ENCODE peak calls at places on chromosomes 13 and 19, in seven cellular contexts. One of them, this sample, is unnamed.
A peak's percentile ranks its signal among the peaks of the same experiment; 100 is the strongest.

GRCh38 chr13:59318320-59318930 is 845.3 kb downstream of the DIAPH3 start:
- DNase-seq in HepG2: peak; percentile 58
- DNase-seq in HCT116: peak; percentile 2
- DNase-seq in GM12878: peak; percentile 9
- DNase-seq in SK-N-SH: peak; percentile 44
- DNase-seq in K562: peak; percentile 21
- DNase-seq in H1: peak; percentile 90
- DNase-seq in this sample: peak; percentile 5

GRCh38 chr19:4373601-4374441 is 26.5 kb downstream of the SH3GL1 start:
- DNase-seq in HepG2: no peak
- DNase-seq in HCT116: no peak
- DNase-seq in GM12878: no peak
- DNase-seq in SK-N-SH: no peak
- DNase-seq in K562: no peak
- DNase-seq in H1: no peak
- DNase-seq in this sample: no peak

GRCh38 chr19:28037186-28037585 is 1175.8 kb downstream of the UQCRFS1 start:
- DNase-seq in HepG2: no peak
- DNase-seq in HCT116: no peak
- DNase-seq in GM12878: no peak
- DNase-seq in SK-N-SH: no peak
- DNase-seq in K562: no peak
- DNase-seq in H1: no peak
- DNase-seq in this sample: no peak

GRCh38 chr19:13164370-13165090 is 14.3 kb downstream of the IER2 start:
- DNase-seq in HepG2: peak; percentile 89
- DNase-seq in HCT116: no peak
- DNase-seq in GM12878: no peak
- DNase-seq in SK-N-SH: peak; percentile 84
- DNase-seq in K562: peak; percentile 53
- DNase-seq in H1: peak; percentile 89
- DNase-seq in this sample: no peak

GRCh38 chr19:35013820-35014754 is 14.0 kb downstream of the GRAMD1A start:
- DNase-seq in HepG2: no peak
- DNase-seq in HCT116: no peak
- DNase-seq in GM12878: no peak
- DNase-seq in SK-N-SH: peak; percentile 27
- DNase-seq in K562: no peak
- DNase-seq in H1: no peak
- DNase-seq in this sample: no peak

GRCh38 chr13:97474581-97474980 is 40.6 kb downstream of the RAP2A start:
- DNase-seq in HepG2: no peak
- DNase-seq in HCT116: no peak
- DNase-seq in GM12878: no peak
- DNase-seq in SK-N-SH: no peak
- DNase-seq in K562: no peak
- DNase-seq in H1: no peak
- DNase-seq in this sample: no peak

GRCh38 chr19:38726761-38727301 is 17.4 kb downstream of the CAPN12 start:
- DNase-seq in HepG2: no peak
- DNase-seq in HCT116: no peak
- DNase-seq in GM12878: no peak
- DNase-seq in SK-N-SH: no peak
- DNase-seq in K562: no peak
- DNase-seq in H1: no peak
- DNase-seq in this sample: no peak

GRCh38 chr13:77528834-77529500 is 6.5 kb upstream of the SCEL start:
- DNase-seq in HepG2: no peak
- DNase-seq in HCT116: no peak
- DNase-seq in GM12878: no peak
- DNase-seq in SK-N-SH: no peak
- DNase-seq in K562: no peak
- DNase-seq in H1: no peak
- DNase-seq in this sample: no peak

GRCh38 chr19:51830263-51830662 is 35.3 kb downstream of the FPR3 start:
- DNase-seq in HepG2: no peak
- DNase-seq in HCT116: no peak
- DNase-seq in GM12878: no peak
- DNase-seq in SK-N-SH: no peak
- DNase-seq in K562: peak; percentile 14
- DNase-seq in H1: no peak
- DNase-seq in this sample: no peak

GRCh38 chr13:60759499-60759898 is 362.5 kb downstream of the TDRD3 start:
- DNase-seq in HepG2: peak; percentile 3
- DNase-seq in HCT116: no peak
- DNase-seq in GM12878: no peak
- DNase-seq in SK-N-SH: peak; percentile 31
- DNase-seq in K562: no peak
- DNase-seq in H1: no peak
- DNase-seq in this sample: no peak

GRCh38 chr19:51141181-51141580 is 920 bp upstream of the SIGLEC7 start:
- DNase-seq in HepG2: no peak
- DNase-seq in HCT116: no peak
- DNase-seq in GM12878: no peak
- DNase-seq in SK-N-SH: no peak
- DNase-seq in K562: no peak
- DNase-seq in H1: no peak
- DNase-seq in this sample: no peak

GRCh38 chr19:46862974-46863632 is 2.3 kb downstream of the ARHGAP35 start:
- DNase-seq in HepG2: no peak
- DNase-seq in HCT116: no peak
- DNase-seq in GM12878: no peak
- DNase-seq in SK-N-SH: no peak
- DNase-seq in K562: peak; percentile 54
- DNase-seq in H1: no peak
- DNase-seq in this sample: no peak

GRCh38 chr13:98842858-98843481 is 90.5 kb upstream of the SLC15A1 start:
- DNase-seq in HepG2: peak; percentile 69
- DNase-seq in HCT116: peak; percentile 57
- DNase-seq in GM12878: peak; percentile 38
- DNase-seq in SK-N-SH: peak; percentile 72
- DNase-seq in K562: peak; percentile 51
- DNase-seq in H1: peak; percentile 87
- DNase-seq in this sample: peak; percentile 19

GRCh38 chr13:106143930-106144709 is 391.3 kb downstream of the EFNB2 start:
- DNase-seq in HepG2: no peak
- DNase-seq in HCT116: peak; percentile 82
- DNase-seq in GM12878: no peak
- DNase-seq in SK-N-SH: no peak
- DNase-seq in K562: no peak
- DNase-seq in H1: no peak
- DNase-seq in this sample: no peak
- TF ChIP-seq JUND in HepG2: no peak
- TF ChIP-seq JUND in HCT116: peak; percentile 75
- TF ChIP-seq JUND in GM12878: no peak
- TF ChIP-seq JUND in SK-N-SH: no peak
- TF ChIP-seq JUND in K562: no peak
- TF ChIP-seq JUND in H1: no peak
- TF ChIP-seq JUND in this sample: no peak

DNA sequence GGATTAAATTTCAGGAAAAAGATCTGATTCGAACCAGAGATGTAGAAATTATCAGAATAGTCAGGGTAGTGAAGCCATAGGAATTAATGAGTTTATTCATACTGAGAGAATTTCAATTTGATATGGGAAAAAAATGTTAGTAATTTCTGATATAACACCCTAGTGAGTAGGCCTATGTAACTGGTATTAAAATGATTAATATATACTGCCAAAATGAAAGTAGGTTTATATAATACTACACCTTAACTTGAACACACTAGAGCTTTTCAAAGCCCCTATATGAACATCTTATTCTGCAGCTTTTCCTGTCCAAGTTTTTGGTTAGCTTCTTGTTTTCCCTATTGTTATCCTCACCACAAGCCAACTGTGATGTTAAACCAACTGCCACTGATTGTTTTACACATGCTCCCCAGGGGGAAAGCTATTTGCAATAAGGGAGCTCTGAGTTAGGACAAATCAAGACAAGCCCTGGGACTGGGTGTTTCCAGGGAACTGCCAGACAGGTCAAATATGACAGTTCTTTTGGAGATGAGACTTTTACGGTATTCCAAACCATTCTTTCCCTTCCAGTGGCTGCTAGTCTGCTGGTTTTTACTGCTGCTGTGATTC is 45.3 kb downstream of the FNDC3A start:
- DNase-seq in HepG2: no peak
- DNase-seq in HCT116: no peak
- DNase-seq in GM12878: no peak
- DNase-seq in SK-N-SH: no peak
- DNase-seq in K562: no peak
- DNase-seq in H1: no peak
- DNase-seq in this sample: no peak
- TF ChIP-seq JUND in HepG2: no peak
- TF ChIP-seq JUND in HCT116: no peak
- TF ChIP-seq JUND in GM12878: no peak
- TF ChIP-seq JUND in SK-N-SH: no peak
- TF ChIP-seq JUND in K562: no peak
- TF ChIP-seq JUND in H1: no peak
- TF ChIP-seq JUND in this sample: no peak

GRCh38 chr13:47875206-47875605 is 125.9 kb downstream of the SUCLA2 start:
- DNase-seq in HepG2: no peak
- DNase-seq in HCT116: no peak
- DNase-seq in GM12878: no peak
- DNase-seq in SK-N-SH: no peak
- DNase-seq in K562: no peak
- DNase-seq in H1: no peak
- DNase-seq in this sample: no peak

GRCh38 chr13:47865883-47866282 is 135.2 kb downstream of the SUCLA2 start:
- DNase-seq in HepG2: no peak
- DNase-seq in HCT116: no peak
- DNase-seq in GM12878: no peak
- DNase-seq in SK-N-SH: no peak
- DNase-seq in K562: no peak
- DNase-seq in H1: no peak
- DNase-seq in this sample: no peak

DNA sequence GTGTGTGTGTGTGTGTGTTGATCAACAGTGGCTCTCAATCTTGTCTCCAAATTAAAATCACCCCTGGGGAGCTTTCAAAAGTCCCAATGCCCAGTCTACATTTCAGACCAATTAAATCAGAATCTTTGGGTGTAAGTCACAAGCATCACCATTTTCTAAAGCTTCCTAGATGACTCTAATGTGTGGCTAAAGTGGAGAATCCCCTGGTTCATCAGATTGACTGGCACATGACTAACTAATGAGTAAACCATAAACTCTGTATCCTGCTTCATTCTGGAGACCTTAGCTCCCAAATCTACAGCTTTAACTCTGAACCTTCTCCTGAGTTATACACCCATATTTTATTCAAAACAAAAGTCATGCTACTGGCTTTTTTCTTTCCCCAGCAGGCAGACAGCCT is 131.3 kb downstream of the SUCLA2 start:
- DNase-seq in HepG2: no peak
- DNase-seq in HCT116: no peak
- DNase-seq in GM12878: no peak
- DNase-seq in SK-N-SH: no peak
- DNase-seq in K562: no peak
- DNase-seq in H1: no peak
- DNase-seq in this sample: no peak
- TF ChIP-seq JUND in HepG2: no peak
- TF ChIP-seq JUND in HCT116: no peak
- TF ChIP-seq JUND in GM12878: no peak
- TF ChIP-seq JUND in SK-N-SH: no peak
- TF ChIP-seq JUND in K562: no peak
- TF ChIP-seq JUND in H1: no peak
- TF ChIP-seq JUND in this sample: no peak

GRCh38 chr19:41548954-41549688 is 26.8 kb upstream of the CEACAM21 start:
- DNase-seq in HepG2: no peak
- DNase-seq in HCT116: no peak
- DNase-seq in GM12878: no peak
- DNase-seq in SK-N-SH: no peak
- DNase-seq in K562: no peak
- DNase-seq in H1: no peak
- DNase-seq in this sample: no peak
- TF ChIP-seq JUND in HepG2: no peak
- TF ChIP-seq JUND in HCT116: no peak
- TF ChIP-seq JUND in GM12878: no peak
- TF ChIP-seq JUND in SK-N-SH: no peak
- TF ChIP-seq JUND in K562: no peak
- TF ChIP-seq JUND in H1: no peak
- TF ChIP-seq JUND in this sample: no peak

DNA sequence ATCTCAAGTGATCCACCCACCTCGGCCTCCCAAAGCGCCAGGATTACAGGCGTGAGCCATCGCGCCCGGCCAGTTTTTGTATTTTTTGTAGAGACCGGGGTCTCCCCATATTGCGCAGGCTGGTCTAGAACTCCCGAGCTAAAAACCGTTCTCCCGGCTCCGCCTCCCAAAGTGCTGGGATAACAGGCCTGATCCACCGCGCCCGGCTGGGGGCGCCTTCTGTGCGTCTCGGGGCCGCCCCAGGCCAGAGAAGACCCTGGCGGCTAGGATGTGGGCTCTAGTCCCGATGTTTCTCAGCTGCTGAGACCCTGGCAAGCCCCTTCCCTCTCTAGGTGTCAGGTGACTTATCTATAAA is 3.6 kb downstream of the ARHGAP45 start:
- DNase-seq in HepG2: no peak
- DNase-seq in HCT116: no peak
- DNase-seq in GM12878: no peak
- DNase-seq in SK-N-SH: no peak
- DNase-seq in K562: no peak
- DNase-seq in H1: peak; percentile 81
- DNase-seq in this sample: no peak
- TF ChIP-seq JUND in HepG2: no peak
- TF ChIP-seq JUND in HCT116: no peak
- TF ChIP-seq JUND in GM12878: no peak
- TF ChIP-seq JUND in SK-N-SH: no peak
- TF ChIP-seq JUND in K562: no peak
- TF ChIP-seq JUND in H1: no peak
- TF ChIP-seq JUND in this sample: no peak

GRCh38 chr13:49366841-49367240 is 77.0 kb downstream of the CAB39L start:
- DNase-seq in HepG2: no peak
- DNase-seq in HCT116: no peak
- DNase-seq in GM12878: no peak
- DNase-seq in SK-N-SH: no peak
- DNase-seq in K562: no peak
- DNase-seq in H1: no peak
- DNase-seq in this sample: no peak
- TF ChIP-seq JUND in HepG2: no peak
- TF ChIP-seq JUND in HCT116: no peak
- TF ChIP-seq JUND in GM12878: no peak
- TF ChIP-seq JUND in SK-N-SH: no peak
- TF ChIP-seq JUND in K562: no peak
- TF ChIP-seq JUND in H1: no peak
- TF ChIP-seq JUND in this sample: no peak

DNA sequence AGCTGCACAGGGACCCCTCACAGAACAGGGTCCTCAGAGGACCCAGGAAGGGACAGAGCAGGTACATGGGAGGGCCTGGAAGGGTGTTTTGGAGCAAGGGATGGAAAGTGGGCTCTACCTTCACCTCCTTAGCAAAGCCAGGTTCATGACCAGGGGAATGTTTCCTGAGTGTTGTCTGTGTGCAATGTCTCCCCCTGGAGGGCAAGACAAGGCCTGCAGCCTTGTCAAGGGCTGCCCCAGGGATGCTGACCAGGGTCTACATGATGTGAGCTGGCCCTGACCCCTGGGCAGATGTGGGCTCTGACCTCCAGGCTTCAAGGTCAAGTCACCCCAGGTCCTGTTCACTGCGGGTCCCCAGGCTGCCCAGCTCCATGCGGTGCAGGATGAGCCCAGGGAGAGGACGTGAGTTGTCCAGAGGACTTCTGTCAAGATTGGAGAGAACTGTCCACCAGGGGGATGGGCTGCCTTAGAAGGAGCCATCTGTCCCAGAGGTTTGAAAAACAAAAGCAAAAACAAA is 1.0 kb upstream of the CEACAM1 start:
- DNase-seq in HepG2: peak; percentile 78
- DNase-seq in HCT116: peak; percentile 31
- DNase-seq in GM12878: no peak
- DNase-seq in SK-N-SH: peak; percentile 77
- DNase-seq in K562: peak; percentile 72
- DNase-seq in H1: peak; percentile 89
- DNase-seq in this sample: peak; percentile 72
- TF ChIP-seq JUND in HepG2: no peak
- TF ChIP-seq JUND in HCT116: no peak
- TF ChIP-seq JUND in GM12878: no peak
- TF ChIP-seq JUND in SK-N-SH: no peak
- TF ChIP-seq JUND in K562: no peak
- TF ChIP-seq JUND in H1: no peak
- TF ChIP-seq JUND in this sample: no peak